ENCODE peak calls at places on chromosomes 1 and 21, in eight cellular contexts. A is pancreas; V is transverse colon; P is sigmoid colon; K is neural progenitor cell; B is GM12865; S is adrenal gland; E is CD8-positive, alpha-beta T cell. H is an unnamed sample.
A peak's percentile ranks its signal among the peaks of the same experiment; 100 is the strongest.

GRCh38 chr1:14602131-14602530 is 3.6 kb downstream of the KAZN start:
- DNase-seq in A (no peak), V (peak; percentile 33), P (peak; percentile 91), K (peak; percentile 84), B (no peak), S (peak; percentile 51), E (no peak), H (peak; percentile 52)

GRCh38 chr1:26166719-26167281 is 2.0 kb downstream of the C1orf232 start:
- DNase-seq in A (no peak), V (no peak), P (no peak), K (no peak), B (peak; percentile 35), S (no peak), E (no peak), H (no peak)

GRCh38 chr1:214337536-214337935 is 56.6 kb downstream of the SMYD2 start:
- DNase-seq in A (no peak), V (no peak), P (no peak), K (peak; percentile 29), B (no peak), S (no peak), E (no peak), H (peak; percentile 85)

GRCh38 chr1:218171302-218171893 is 113.7 kb upstream of the RRP15 start:
- DNase-seq in A (no peak), V (no peak), P (no peak), K (peak; percentile 39), B (peak; percentile 28), S (no peak), E (no peak), H (no peak)

GRCh38 chr1:201126832-201127754 is at the start of gene ASCL5:
- DNase-seq in A (peak; percentile 71), V (peak; percentile 56), P (no peak), K (peak; percentile 46), B (no peak), S (peak; percentile 64), E (no peak), H (no peak)

GRCh38 chr21:38544681-38545080 is 46.4 kb upstream of the ERG start:
- DNase-seq in A (no peak), V (no peak), P (no peak), K (no peak), B (no peak), S (no peak), E (no peak), H (no peak)

GRCh38 chr1:68331117-68331865 is 99.0 kb upstream of the WLS start:
- DNase-seq in A (no peak), V (no peak), P (no peak), K (no peak), B (no peak), S (no peak), E (no peak), H (peak; percentile 77)

GRCh38 chr21:45821315-45822001 is 160.1 kb upstream of the COL6A1 start:
- DNase-seq in A (no peak), V (no peak), P (peak; percentile 62), K (no peak), B (no peak), S (no peak), E (no peak), H (no peak)

GRCh38 chr1:198977909-198978308 is 339.1 kb downstream of the PTPRC start:
- DNase-seq in A (no peak), V (no peak), P (no peak), K (no peak), B (no peak), S (no peak), E (no peak), H (no peak)

GRCh38 chr1:27603320-27603961 is 503 bp downstream of the AHDC1 start:
- DNase-seq in A (peak; percentile 76), V (peak; percentile 47), P (no peak), K (peak; percentile 66), B (peak; percentile 51), S (no peak), E (no peak), H (no peak)

GRCh38 chr1:26111530-26112406 is at the start of gene PDIK1L:
- DNase-seq in A (peak; percentile 99), V (peak; percentile 95), P (peak; percentile 96), K (peak; percentile 98), B (peak; percentile 98), S (peak; percentile 94), E (peak; percentile 94), H (peak; percentile 59)

GRCh38 chr1:59699227-59699847 is 115.4 kb upstream of the HOOK1 start:
- DNase-seq in A (no peak), V (no peak), P (no peak), K (peak; percentile 51), B (peak; percentile 56), S (peak; percentile 44), E (no peak), H (no peak)

GRCh38 chr1:153790996-153791855 is 16.0 kb downstream of the SLC27A3 start:
- DNase-seq in A (peak; percentile 24), V (peak; percentile 56), P (peak; percentile 74), K (no peak), B (peak; percentile 93), S (no peak), E (no peak), H (no peak)

GRCh38 chr1:41423511-41424191 is 60.8 kb downstream of the EDN2 start:
- DNase-seq in A (peak; percentile 75), V (peak; percentile 18), P (no peak), K (peak; percentile 56), B (no peak), S (peak; percentile 35), E (no peak), H (no peak)

GRCh38 chr1:40267767-40268187 is 9.7 kb downstream of the ZMPSTE24 start:
- DNase-seq in A (no peak), V (no peak), P (no peak), K (no peak), B (no peak), S (peak; percentile 43), E (no peak), H (peak; percentile 88)

GRCh38 chr21:26909972-26910371 is 56.9 kb downstream of the ADAMTS5 start:
- DNase-seq in A (no peak), V (no peak), P (no peak), K (peak; percentile 79), B (no peak), S (no peak), E (no peak), H (peak; percentile 22)

GRCh38 chr1:4593106-4593505 is 61.3 kb upstream of the AJAP1 start:
- DNase-seq in A (no peak), V (no peak), P (no peak), K (no peak), B (no peak), S (no peak), E (no peak), H (no peak)

GRCh38 chr1:31372961-31373896 is at the start of gene FABP3:
- DNase-seq in A (peak; percentile 78), V (peak; percentile 88), P (peak; percentile 90), K (peak; percentile 91), B (no peak), S (peak; percentile 93), E (peak; percentile 15), H (no peak)

GRCh38 chr1:212288614-212289013 is 3.4 kb downstream of the PPP2R5A start:
- DNase-seq in A (no peak), V (no peak), P (no peak), K (no peak), B (no peak), S (no peak), E (no peak), H (no peak)
- H3K4me3 ChIP-seq in A (no peak overlapping the region), V (no peak overlapping the region), P (no peak overlapping the region), K (no peak overlapping the region), B (no peak overlapping the region), S (no peak overlapping the region), E (peak overlapping the region; percentile 24), H (peak overlapping the region; percentile 4)

GRCh38 chr1:2174348-2175054 is 20.1 kb downstream of the FAAP20 start:
- DNase-seq in A (peak; percentile 76), V (peak; percentile 50), P (peak; percentile 89), K (peak; percentile 79), B (peak; percentile 47), S (peak; percentile 59), E (peak; percentile 25), H (no peak)
- H3K4me3 ChIP-seq in A (no peak overlapping the region), V (peak overlapping the region; percentile 21), P (peak overlapping the region; percentile 29), K (no peak overlapping the region), B (no peak overlapping the region), S (no peak overlapping the region), E (no peak overlapping the region), H (no peak overlapping the region)

GRCh38 chr21:42684109-42684916 is 30.9 kb downstream of the PDE9A start:
- DNase-seq in A (no peak), V (no peak), P (peak; percentile 77), K (no peak), B (no peak), S (no peak), E (peak; percentile 45), H (no peak)
- H3K4me3 ChIP-seq in A (no peak overlapping the region), V (no peak overlapping the region), P (no peak overlapping the region), K (no peak overlapping the region), B (no peak overlapping the region), S (no peak overlapping the region), E (peak overlapping the region; percentile 22), H (no peak overlapping the region)

DNA sequence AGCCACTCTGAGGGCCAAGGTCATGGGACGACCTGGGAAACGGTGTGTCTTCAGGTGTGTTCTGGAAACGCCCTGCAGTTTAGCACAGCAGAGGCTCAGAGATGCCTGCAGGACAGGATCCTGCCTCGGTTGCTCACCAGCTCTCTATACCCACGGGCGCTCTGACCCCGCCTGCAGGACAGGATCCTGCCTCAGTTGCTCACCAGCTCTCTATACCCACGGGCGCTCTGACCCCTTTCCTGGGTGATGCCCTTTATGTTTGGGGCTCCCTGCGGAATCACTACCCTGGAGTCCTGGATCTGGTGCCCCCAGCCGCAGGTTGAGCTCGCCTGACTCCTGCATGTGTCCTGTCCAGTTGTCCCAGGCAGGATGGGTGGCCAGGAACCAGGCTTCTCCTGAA is 32.5 kb downstream of the TFF3 start:
- DNase-seq in A (no peak), V (no peak), P (no peak), K (no peak), B (no peak), S (no peak), E (no peak), H (no peak)
- H3K4me3 ChIP-seq in A (no peak overlapping the region), V (no peak overlapping the region), P (no peak overlapping the region), K (no peak overlapping the region), B (no peak overlapping the region), S (no peak overlapping the region), E (no peak overlapping the region), H (no peak overlapping the region)

DNA sequence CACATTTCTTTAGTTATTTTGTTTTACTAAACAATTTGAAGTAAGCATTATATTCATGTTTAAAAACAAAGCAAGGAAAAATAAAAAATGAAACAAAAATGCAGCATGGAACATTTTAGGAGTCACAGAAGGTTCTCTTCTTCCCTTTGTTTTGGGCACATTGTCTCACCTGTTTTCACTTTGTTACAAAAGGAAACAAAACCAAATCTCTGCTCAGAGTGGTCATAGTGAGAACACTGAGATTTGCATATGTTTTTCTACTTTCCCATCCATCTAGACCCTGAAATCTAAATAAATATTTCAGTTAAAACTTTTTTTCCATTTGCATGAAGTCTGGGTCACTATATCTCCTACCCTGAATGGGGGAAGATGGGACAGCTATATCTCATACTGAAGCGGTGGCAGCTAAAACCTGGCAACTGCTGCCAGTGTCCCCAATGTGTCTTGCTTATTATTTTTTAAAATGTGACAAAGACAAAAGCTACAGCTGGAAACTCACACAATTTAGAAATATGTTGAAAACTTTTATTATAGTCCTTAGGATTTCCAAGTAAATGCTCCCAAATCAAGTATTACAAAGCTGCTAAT is 3.5 kb downstream of the EXOC8 start:
- DNase-seq in A (no peak), V (no peak), P (no peak), K (no peak), B (peak; percentile 53), S (no peak), E (no peak), H (no peak)
- H3K4me3 ChIP-seq in A (no peak overlapping the region), V (no peak overlapping the region), P (no peak overlapping the region), K (peak overlapping the region; percentile 96), B (peak overlapping the region; percentile 64), S (no peak overlapping the region), E (no peak overlapping the region), H (peak overlapping the region; percentile 37)

GRCh38 chr1:161039154-161039545 is 386 bp upstream of the TSTD1 start:
- DNase-seq in A (no peak), V (no peak), P (no peak), K (no peak), B (no peak), S (no peak), E (no peak), H (no peak)
- H3K4me3 ChIP-seq in A (peak overlapping the region; percentile 62), V (peak overlapping the region; percentile 44), P (peak overlapping the region; percentile 47), K (peak overlapping the region; percentile 84), B (peak overlapping the region; percentile 64), S (peak overlapping the region; percentile 30), E (peak overlapping the region; percentile 87), H (peak overlapping the region; percentile 97)

H was measured in epithelial cell of proximal tubule.